ENCODE peak calls at places on chromosomes 16 and 17, in four cellular contexts. L is SK-N-SH, T is H1, D is K562. C is an unnamed sample.
A peak's percentile ranks its signal among the peaks of the same experiment; 100 is the strongest.

GRCh38 chr17:38663125-38663751 is 11.5 kb downstream of the EPOP start:
- DNase-seq in D (peak; percentile 78), L (peak; percentile 88), T (peak; percentile 83), C (peak; percentile 95)

GRCh38 chr17:68682913-68683312 is 81.7 kb upstream of the FAM20A start:
- DNase-seq in T (no peak), L (no peak), D (no peak), C (no peak)

GRCh38 chr16:88789593-88789992 is 4.6 kb upstream of the PIEZO1 start:
- DNase-seq in L (no peak), D (no peak), T (no peak), C (no peak)

GRCh38 chr16:75309156-75309555 is 57.7 kb upstream of the BCAR1 start:
- DNase-seq in L (no peak), T (no peak), D (no peak), C (no peak)

GRCh38 chr16:6892961-6893360 is 439.7 kb upstream of the RBFOX1 start:
- DNase-seq in T (no peak), D (no peak), L (no peak), C (no peak)

GRCh38 chr17:77404812-77405581 is 264.2 kb downstream of the SEC14L1 start:
- DNase-seq in T (no peak), D (no peak), L (no peak), C (no peak)

GRCh38 chr17:7058831-7059447 is 15.0 kb upstream of the SLC16A11 start:
- DNase-seq in L (no peak), D (no peak), T (no peak), C (no peak)

GRCh38 chr16:69644790-69645189 is 79.0 kb downstream of the NFAT5 start:
- DNase-seq in D (no peak), L (no peak), T (no peak), C (no peak)

GRCh38 chr16:49587511-49587910 is 213.9 kb downstream of the C16orf78 start:
- DNase-seq in T (no peak), D (no peak), L (no peak), C (peak; percentile 7)

GRCh38 chr16:3574195-3574594 is 3.0 kb downstream of the NLRC3 start:
- DNase-seq in L (no peak), T (no peak), D (no peak), C (no peak)

GRCh38 chr16:78503501-78504110 is 404.2 kb downstream of the WWOX start:
- DNase-seq in T (no peak), D (peak; percentile 74), L (peak; percentile 42), C (peak; percentile 36)

GRCh38 chr17:40547079-40547784 is 18.0 kb downstream of the CCR7 start:
- DNase-seq in D (no peak), L (no peak), T (no peak), C (peak; percentile 7)

GRCh38 chr17:39486242-39486641 is 25.0 kb downstream of the CDK12 start:
- DNase-seq in T (no peak), L (no peak), D (peak; percentile 23), C (no peak)

GRCh38 chr17:29617481-29618271 is 5.0 kb downstream of the CORO6 start:
- DNase-seq in L (no peak), T (no peak), D (peak; percentile 91), C (peak; percentile 91)

GRCh38 chr17:80036715-80037477 is 454 bp downstream of the CCDC40 start:
- DNase-seq in L (peak; percentile 92), T (no peak), D (peak; percentile 20), C (peak; percentile 69)

GRCh38 chr16:27434141-27435051 is 32.4 kb downstream of the IL21R start:
- DNase-seq in L (no peak), T (no peak), D (no peak), C (no peak)

GRCh38 chr16:77849640-77850258 is 61.4 kb downstream of the VAT1L start:
- DNase-seq in L (no peak), T (no peak), D (no peak), C (no peak)

GRCh38 chr17:68981288-68981687 is 26.1 kb upstream of the ABCA8 start:
- DNase-seq in L (no peak), T (no peak), D (no peak), C (no peak)

GRCh38 chr17:67474081-67474661 is 97.1 kb downstream of the PITPNC1 start:
- DNase-seq in D (no peak), T (no peak), L (no peak), C (no peak)

GRCh38 chr17:63222655-63223054 is 223.5 kb downstream of the CYB561 start:
- DNase-seq in L (no peak), T (no peak), D (no peak), C (no peak)

GRCh38 chr16:49557070-49557446 is 183.5 kb downstream of the C16orf78 start:
- DNase-seq in D (no peak), L (no peak), T (peak; percentile 43), C (peak; percentile 68)

GRCh38 chr17:58487589-58488427 is at the start of gene HSF5:
- DNase-seq in D (no peak), L (peak; percentile 38), T (no peak), C (peak; percentile 78)

GRCh38 chr17:55527520-55528118 is 16.4 kb upstream of the SMIM36 start:
- DNase-seq in D (peak; percentile 57), T (no peak), L (peak; percentile 74), C (peak; percentile 34)

GRCh38 chr17:78784397-78784751 is 2.3 kb upstream of the CYTH1 start:
- DNase-seq in T (no peak), L (no peak), D (no peak), C (no peak)

GRCh38 chr16:82460761-82461160 is 166.0 kb upstream of the CDH13 start:
- DNase-seq in D (no peak), L (no peak), T (no peak), C (no peak)

GRCh38 chr17:27519550-27519949 is 63.3 kb downstream of the KSR1 start:
- DNase-seq in D (no peak), L (no peak), T (no peak), C (no peak)

GRCh38 chr16:85390511-85391174 is 222.5 kb upstream of the GSE1 start:
- DNase-seq in T (no peak), L (peak; percentile 90), D (peak; percentile 94), C (peak; percentile 7)

GRCh38 chr17:50604470-50604869 is 30.2 kb upstream of the ABCC3 start:
- DNase-seq in D (no peak), L (peak; percentile 99), T (no peak), C (peak; percentile 42)

GRCh38 chr17:44108440-44109311 is 14.8 kb downstream of the HDAC5 start:
- DNase-seq in T (no peak), D (peak; percentile 81), L (peak; percentile 52), C (no peak)

DNA sequence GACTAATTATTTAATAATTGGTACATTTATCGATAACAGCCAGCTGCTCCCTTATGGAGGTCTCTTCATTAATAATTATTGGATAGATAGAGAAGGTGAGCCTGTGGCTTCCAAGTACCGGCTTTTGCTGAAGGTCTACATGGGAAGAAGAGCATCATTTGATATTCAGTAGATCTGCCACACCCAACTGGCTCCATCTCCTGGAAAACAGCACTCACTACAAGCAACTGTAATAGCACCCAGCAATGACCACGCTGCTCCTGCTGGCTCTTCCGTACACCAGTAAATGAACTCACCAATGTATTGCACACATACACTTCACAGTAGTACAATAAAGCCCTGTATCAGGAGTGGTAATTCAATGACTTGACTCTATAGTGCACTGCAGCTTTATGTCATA is 19.5 kb downstream of the MARVELD3 start:
- DNase-seq in L (peak; percentile 44), D (peak; percentile 47), T (no peak), C (no peak)
- TF ChIP-seq TEAD4 in L (no peak), D (no peak), T (no peak), C (no peak)

DNA sequence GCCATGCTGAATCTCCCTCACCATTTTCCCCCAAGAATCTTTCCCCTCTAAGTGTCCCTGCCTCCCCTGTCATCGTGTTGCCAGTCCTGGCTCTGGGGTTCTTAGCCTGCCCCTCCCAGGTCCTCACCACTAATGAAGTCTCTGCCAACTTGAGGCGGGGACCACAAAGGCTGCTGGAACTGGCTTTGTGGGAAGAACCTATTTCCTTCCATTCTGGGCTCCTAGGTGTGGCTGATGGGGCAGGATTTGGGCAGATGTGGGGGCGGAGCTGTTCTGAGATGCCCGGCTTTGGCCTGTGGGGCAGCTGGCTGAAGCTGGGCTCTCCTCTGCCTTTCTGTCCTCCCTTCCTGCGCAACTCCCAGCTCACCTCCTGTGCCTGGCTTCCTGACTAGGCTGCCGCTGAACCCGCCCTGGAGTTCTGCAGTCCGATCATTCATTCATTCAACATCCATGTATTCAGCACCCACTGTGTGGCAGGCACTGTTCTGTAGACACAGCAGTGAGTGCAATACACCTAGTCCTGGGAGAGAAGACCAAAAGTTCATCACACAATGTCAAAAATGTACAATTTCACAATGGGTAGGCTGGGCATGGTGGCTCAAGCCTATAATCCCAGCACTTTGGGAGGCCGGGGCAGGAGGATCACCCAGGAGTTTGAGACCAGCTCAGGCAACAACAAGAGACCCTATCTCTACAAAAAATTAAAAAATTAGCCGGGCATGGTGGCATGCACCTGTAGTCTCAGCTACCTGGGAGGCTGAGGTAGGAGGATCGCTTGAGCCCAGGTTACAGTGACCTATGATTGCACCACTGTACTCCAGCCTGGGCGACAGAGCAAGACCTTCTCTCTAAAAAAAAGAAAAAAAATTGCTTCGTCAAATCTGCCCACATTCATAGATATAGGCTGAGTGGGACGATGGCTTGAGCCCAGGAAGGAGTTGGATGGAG is 1.9 kb upstream of the SNN start:
- DNase-seq in D (no peak), L (no peak), T (no peak), C (no peak)
- TF ChIP-seq TEAD4 in D (no peak), L (no peak), T (no peak), C (no peak)

DNA sequence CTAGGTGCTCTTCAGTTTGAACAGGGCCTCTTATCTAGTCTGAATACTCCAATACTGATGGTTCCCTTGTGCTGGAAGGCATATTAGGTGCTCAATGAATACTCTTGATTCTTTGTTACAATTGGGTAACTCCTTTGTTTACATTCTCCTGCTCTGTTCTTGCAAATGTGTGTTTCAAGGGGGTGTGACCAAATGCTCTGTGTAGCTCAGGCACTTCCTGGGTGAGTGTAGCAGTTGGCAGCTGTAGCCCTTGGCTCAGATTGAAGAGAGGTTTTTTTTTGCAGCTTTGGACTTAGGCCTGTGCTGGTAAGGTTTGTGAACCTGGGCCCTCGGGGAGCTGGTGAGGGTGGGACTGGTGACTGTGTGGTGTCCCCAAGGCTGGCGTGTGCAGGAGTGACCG is 20.2 kb downstream of the TBCD start:
- DNase-seq in L (no peak), T (no peak), D (no peak), C (no peak)
- TF ChIP-seq TEAD4 in L (no peak), T (no peak), D (no peak), C (no peak)

DNA sequence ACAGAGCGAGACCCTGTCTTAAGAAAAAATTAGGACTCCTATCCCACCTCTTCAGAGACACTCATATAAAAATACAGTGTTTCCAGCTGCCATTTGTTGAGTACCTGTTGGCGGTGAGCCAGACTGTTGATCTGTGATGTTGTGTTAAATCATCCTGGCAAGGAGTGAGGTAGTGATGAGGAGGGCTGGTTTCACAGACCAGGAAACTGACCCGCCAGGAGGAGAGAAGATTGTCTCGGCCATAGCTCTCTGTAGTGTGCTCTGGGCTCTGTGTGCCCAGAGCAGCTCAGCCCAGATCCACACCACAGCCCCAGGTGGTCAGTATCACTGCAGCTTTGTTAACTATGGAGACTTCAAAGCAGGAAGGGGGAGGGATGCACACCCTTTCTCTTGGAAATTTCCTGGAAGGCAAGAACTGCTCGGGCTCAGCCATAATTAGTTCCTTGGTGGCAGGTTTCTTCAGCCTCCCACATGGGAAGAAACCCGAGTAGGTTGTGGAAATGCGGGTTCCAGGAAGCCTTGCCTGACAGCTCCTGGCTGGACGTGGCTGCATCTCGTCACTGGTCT is 343.0 kb downstream of the SNX29 start:
- DNase-seq in T (no peak), L (no peak), D (no peak), C (no peak)
- TF ChIP-seq TEAD4 in T (no peak), L (no peak), D (no peak), C (no peak)

DNA sequence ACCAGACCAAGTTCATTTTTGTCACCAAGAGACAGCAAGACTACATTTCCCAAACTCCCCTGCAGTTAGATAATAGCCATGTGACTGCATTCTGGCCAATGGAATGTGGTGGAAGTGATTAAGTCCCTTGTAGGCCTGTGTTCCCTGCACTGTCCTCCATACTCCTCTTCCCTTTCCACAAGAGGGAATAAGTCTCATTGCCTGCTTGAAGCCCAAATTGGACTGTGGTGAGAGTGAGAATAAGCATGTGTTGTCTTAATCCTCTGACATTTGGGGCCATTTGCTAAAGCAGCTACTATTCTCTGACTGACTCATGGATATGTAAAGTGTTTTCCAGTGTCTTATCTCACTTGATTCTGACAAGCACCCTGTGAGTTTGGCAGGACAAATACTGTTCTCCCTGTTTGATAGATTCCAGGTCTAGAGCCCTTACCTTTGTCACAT is 20.7 kb downstream of the PIK3R6 start:
- DNase-seq in T (no peak), L (peak; percentile 34), D (peak; percentile 9), C (no peak)
- TF ChIP-seq TEAD4 in T (peak; percentile 48), L (no peak), D (no peak), C (no peak)

C was measured in WTC11.